ENCODE peak calls at places on chromosome 9, in ten cellular contexts. One of them, this sample, is unnamed.
A peak's percentile ranks its signal among the peaks of the same experiment; 100 is the strongest.

GRCh38 chr9:34010979-34011378 is 37.7 kb downstream of the UBAP2 start:
- DNase-seq in GM23248: peak; percentile 39
- DNase-seq in activated CD4-positive, alpha-beta T cell treated with anti-CD3 and anti-CD28 coated beads for 48 hours: no peak
- DNase-seq in left colon: no peak
- DNase-seq in activated CD8-positive, alpha-beta memory T cell treated with anti-CD3 and anti-CD28 coated beads for 24 hours: no peak
- DNase-seq in activated T-cell treated with anti-CD3 and anti-CD28 coated beads, Interleukin-2, amount 50 U/mL, for 1 hour: no peak
- DNase-seq in NCI-H526 treated with DMSO at 0.1 percent for 48 hours: peak; percentile 28
- DNase-seq in substantia nigra: no peak
- DNase-seq in HEK293T: no peak
- DNase-seq in AG08395: no peak
- DNase-seq in this sample: no peak

GRCh38 chr9:123419721-123420559 is 63.9 kb downstream of the CRB2 start:
- DNase-seq in GM23248: no peak
- DNase-seq in activated CD4-positive, alpha-beta T cell treated with anti-CD3 and anti-CD28 coated beads for 48 hours: no peak
- DNase-seq in left colon: no peak
- DNase-seq in activated CD8-positive, alpha-beta memory T cell treated with anti-CD3 and anti-CD28 coated beads for 24 hours: no peak
- DNase-seq in activated T-cell treated with anti-CD3 and anti-CD28 coated beads, Interleukin-2, amount 50 U/mL, for 1 hour: no peak
- DNase-seq in NCI-H526 treated with DMSO at 0.1 percent for 48 hours: no peak
- DNase-seq in substantia nigra: no peak
- DNase-seq in HEK293T: no peak
- DNase-seq in AG08395: no peak
- DNase-seq in this sample: peak; percentile 35

GRCh38 chr9:127886401-127886972 is 9.0 kb upstream of the AK1 start:
- DNase-seq in GM23248: peak; percentile 30
- DNase-seq in activated CD4-positive, alpha-beta T cell treated with anti-CD3 and anti-CD28 coated beads for 48 hours: no peak
- DNase-seq in left colon: no peak
- DNase-seq in activated CD8-positive, alpha-beta memory T cell treated with anti-CD3 and anti-CD28 coated beads for 24 hours: no peak
- DNase-seq in activated T-cell treated with anti-CD3 and anti-CD28 coated beads, Interleukin-2, amount 50 U/mL, for 1 hour: no peak
- DNase-seq in NCI-H526 treated with DMSO at 0.1 percent for 48 hours: no peak
- DNase-seq in substantia nigra: no peak
- DNase-seq in HEK293T: peak; percentile 43
- DNase-seq in AG08395: no peak
- DNase-seq in this sample: no peak

GRCh38 chr9:133647765-133648469 is 11.8 kb downstream of the DBH start:
- DNase-seq in GM23248: no peak
- DNase-seq in activated CD4-positive, alpha-beta T cell treated with anti-CD3 and anti-CD28 coated beads for 48 hours: no peak
- DNase-seq in left colon: no peak
- DNase-seq in activated CD8-positive, alpha-beta memory T cell treated with anti-CD3 and anti-CD28 coated beads for 24 hours: no peak
- DNase-seq in activated T-cell treated with anti-CD3 and anti-CD28 coated beads, Interleukin-2, amount 50 U/mL, for 1 hour: no peak
- DNase-seq in NCI-H526 treated with DMSO at 0.1 percent for 48 hours: no peak
- DNase-seq in substantia nigra: no peak
- DNase-seq in HEK293T: no peak
- DNase-seq in AG08395: no peak
- DNase-seq in this sample: no peak

GRCh38 chr9:20621553-20622329 is 558 bp downstream of the MLLT3 start:
- DNase-seq in GM23248: peak; percentile 76
- DNase-seq in activated CD4-positive, alpha-beta T cell treated with anti-CD3 and anti-CD28 coated beads for 48 hours: peak; percentile 75
- DNase-seq in left colon: peak; percentile 87
- DNase-seq in activated CD8-positive, alpha-beta memory T cell treated with anti-CD3 and anti-CD28 coated beads for 24 hours: peak; percentile 85
- DNase-seq in activated T-cell treated with anti-CD3 and anti-CD28 coated beads, Interleukin-2, amount 50 U/mL, for 1 hour: peak; percentile 77
- DNase-seq in NCI-H526 treated with DMSO at 0.1 percent for 48 hours: peak; percentile 89
- DNase-seq in substantia nigra: peak; percentile 48
- DNase-seq in HEK293T: peak; percentile 62
- DNase-seq in AG08395: peak; percentile 51
- DNase-seq in this sample: peak; percentile 70

GRCh38 chr9:99185904-99186303 is 35.8 kb downstream of the ALG2 start:
- DNase-seq in GM23248: no peak
- DNase-seq in activated CD4-positive, alpha-beta T cell treated with anti-CD3 and anti-CD28 coated beads for 48 hours: no peak
- DNase-seq in left colon: no peak
- DNase-seq in activated CD8-positive, alpha-beta memory T cell treated with anti-CD3 and anti-CD28 coated beads for 24 hours: no peak
- DNase-seq in activated T-cell treated with anti-CD3 and anti-CD28 coated beads, Interleukin-2, amount 50 U/mL, for 1 hour: no peak
- DNase-seq in NCI-H526 treated with DMSO at 0.1 percent for 48 hours: no peak
- DNase-seq in substantia nigra: no peak
- DNase-seq in HEK293T: no peak
- DNase-seq in AG08395: no peak
- DNase-seq in this sample: no peak

GRCh38 chr9:2210201-2210600 is 195.1 kb downstream of the SMARCA2 start:
- DNase-seq in GM23248: peak; percentile 65
- DNase-seq in activated CD4-positive, alpha-beta T cell treated with anti-CD3 and anti-CD28 coated beads for 48 hours: no peak
- DNase-seq in left colon: no peak
- DNase-seq in activated CD8-positive, alpha-beta memory T cell treated with anti-CD3 and anti-CD28 coated beads for 24 hours: no peak
- DNase-seq in activated T-cell treated with anti-CD3 and anti-CD28 coated beads, Interleukin-2, amount 50 U/mL, for 1 hour: no peak
- DNase-seq in NCI-H526 treated with DMSO at 0.1 percent for 48 hours: no peak
- DNase-seq in substantia nigra: no peak
- DNase-seq in HEK293T: no peak
- DNase-seq in AG08395: no peak
- DNase-seq in this sample: no peak

GRCh38 chr9:104778802-104779201 is 14.9 kb downstream of the NIPSNAP3B start:
- DNase-seq in GM23248: no peak
- DNase-seq in activated CD4-positive, alpha-beta T cell treated with anti-CD3 and anti-CD28 coated beads for 48 hours: no peak
- DNase-seq in left colon: no peak
- DNase-seq in activated CD8-positive, alpha-beta memory T cell treated with anti-CD3 and anti-CD28 coated beads for 24 hours: no peak
- DNase-seq in activated T-cell treated with anti-CD3 and anti-CD28 coated beads, Interleukin-2, amount 50 U/mL, for 1 hour: no peak
- DNase-seq in NCI-H526 treated with DMSO at 0.1 percent for 48 hours: no peak
- DNase-seq in substantia nigra: no peak
- DNase-seq in HEK293T: no peak
- DNase-seq in AG08395: no peak
- DNase-seq in this sample: no peak

GRCh38 chr9:133713960-133714495 is 24.1 kb downstream of the SARDH start:
- DNase-seq in GM23248: no peak
- DNase-seq in activated CD4-positive, alpha-beta T cell treated with anti-CD3 and anti-CD28 coated beads for 48 hours: no peak
- DNase-seq in left colon: no peak
- DNase-seq in activated CD8-positive, alpha-beta memory T cell treated with anti-CD3 and anti-CD28 coated beads for 24 hours: no peak
- DNase-seq in activated T-cell treated with anti-CD3 and anti-CD28 coated beads, Interleukin-2, amount 50 U/mL, for 1 hour: peak; percentile 15
- DNase-seq in NCI-H526 treated with DMSO at 0.1 percent for 48 hours: no peak
- DNase-seq in substantia nigra: no peak
- DNase-seq in HEK293T: no peak
- DNase-seq in AG08395: no peak
- DNase-seq in this sample: no peak

GRCh38 chr9:83327323-83327722 is 210.9 kb downstream of the FRMD3 start:
- DNase-seq in GM23248: peak; percentile 59
- DNase-seq in activated CD4-positive, alpha-beta T cell treated with anti-CD3 and anti-CD28 coated beads for 48 hours: no peak
- DNase-seq in left colon: no peak
- DNase-seq in activated CD8-positive, alpha-beta memory T cell treated with anti-CD3 and anti-CD28 coated beads for 24 hours: no peak
- DNase-seq in activated T-cell treated with anti-CD3 and anti-CD28 coated beads, Interleukin-2, amount 50 U/mL, for 1 hour: no peak
- DNase-seq in NCI-H526 treated with DMSO at 0.1 percent for 48 hours: no peak
- DNase-seq in substantia nigra: no peak
- DNase-seq in HEK293T: no peak
- DNase-seq in AG08395: peak; percentile 49
- DNase-seq in this sample: no peak

GRCh38 chr9:74138182-74138581 is 359.0 kb upstream of the RORB start:
- DNase-seq in GM23248: no peak
- DNase-seq in activated CD4-positive, alpha-beta T cell treated with anti-CD3 and anti-CD28 coated beads for 48 hours: no peak
- DNase-seq in left colon: no peak
- DNase-seq in activated CD8-positive, alpha-beta memory T cell treated with anti-CD3 and anti-CD28 coated beads for 24 hours: no peak
- DNase-seq in activated T-cell treated with anti-CD3 and anti-CD28 coated beads, Interleukin-2, amount 50 U/mL, for 1 hour: no peak
- DNase-seq in NCI-H526 treated with DMSO at 0.1 percent for 48 hours: no peak
- DNase-seq in substantia nigra: no peak
- DNase-seq in HEK293T: no peak
- DNase-seq in AG08395: no peak
- DNase-seq in this sample: no peak

GRCh38 chr9:38109601-38110000 is 40.6 kb upstream of the SHB start:
- DNase-seq in GM23248: no peak
- DNase-seq in activated CD4-positive, alpha-beta T cell treated with anti-CD3 and anti-CD28 coated beads for 48 hours: no peak
- DNase-seq in left colon: no peak
- DNase-seq in activated CD8-positive, alpha-beta memory T cell treated with anti-CD3 and anti-CD28 coated beads for 24 hours: no peak
- DNase-seq in activated T-cell treated with anti-CD3 and anti-CD28 coated beads, Interleukin-2, amount 50 U/mL, for 1 hour: no peak
- DNase-seq in NCI-H526 treated with DMSO at 0.1 percent for 48 hours: no peak
- DNase-seq in substantia nigra: no peak
- DNase-seq in HEK293T: no peak
- DNase-seq in AG08395: no peak
- DNase-seq in this sample: no peak

GRCh38 chr9:83458530-83458929 is 79.7 kb downstream of the FRMD3 start:
- DNase-seq in GM23248: no peak
- DNase-seq in activated CD4-positive, alpha-beta T cell treated with anti-CD3 and anti-CD28 coated beads for 48 hours: no peak
- DNase-seq in left colon: no peak
- DNase-seq in activated CD8-positive, alpha-beta memory T cell treated with anti-CD3 and anti-CD28 coated beads for 24 hours: no peak
- DNase-seq in activated T-cell treated with anti-CD3 and anti-CD28 coated beads, Interleukin-2, amount 50 U/mL, for 1 hour: no peak
- DNase-seq in NCI-H526 treated with DMSO at 0.1 percent for 48 hours: no peak
- DNase-seq in substantia nigra: no peak
- DNase-seq in HEK293T: no peak
- DNase-seq in AG08395: no peak
- DNase-seq in this sample: no peak

GRCh38 chr9:38067611-38067891 is 1.5 kb downstream of the SHB start:
- DNase-seq in GM23248: peak; percentile 61
- DNase-seq in activated CD4-positive, alpha-beta T cell treated with anti-CD3 and anti-CD28 coated beads for 48 hours: no peak
- DNase-seq in left colon: peak; percentile 62
- DNase-seq in activated CD8-positive, alpha-beta memory T cell treated with anti-CD3 and anti-CD28 coated beads for 24 hours: no peak
- DNase-seq in activated T-cell treated with anti-CD3 and anti-CD28 coated beads, Interleukin-2, amount 50 U/mL, for 1 hour: no peak
- DNase-seq in NCI-H526 treated with DMSO at 0.1 percent for 48 hours: no peak
- DNase-seq in substantia nigra: no peak
- DNase-seq in HEK293T: no peak
- DNase-seq in AG08395: no peak
- DNase-seq in this sample: peak; percentile 85

GRCh38 chr9:113472199-113472598 is 8.7 kb downstream of the RGS3 start:
- DNase-seq in GM23248: no peak
- DNase-seq in activated CD4-positive, alpha-beta T cell treated with anti-CD3 and anti-CD28 coated beads for 48 hours: no peak
- DNase-seq in left colon: no peak
- DNase-seq in activated CD8-positive, alpha-beta memory T cell treated with anti-CD3 and anti-CD28 coated beads for 24 hours: no peak
- DNase-seq in activated T-cell treated with anti-CD3 and anti-CD28 coated beads, Interleukin-2, amount 50 U/mL, for 1 hour: no peak
- DNase-seq in NCI-H526 treated with DMSO at 0.1 percent for 48 hours: no peak
- DNase-seq in substantia nigra: no peak
- DNase-seq in HEK293T: no peak
- DNase-seq in AG08395: no peak
- DNase-seq in this sample: no peak

GRCh38 chr9:5851445-5851844 is 18.5 kb upstream of the ERMP1 start:
- DNase-seq in GM23248: peak; percentile 77
- DNase-seq in activated CD4-positive, alpha-beta T cell treated with anti-CD3 and anti-CD28 coated beads for 48 hours: peak; percentile 60
- DNase-seq in left colon: no peak
- DNase-seq in activated CD8-positive, alpha-beta memory T cell treated with anti-CD3 and anti-CD28 coated beads for 24 hours: no peak
- DNase-seq in activated T-cell treated with anti-CD3 and anti-CD28 coated beads, Interleukin-2, amount 50 U/mL, for 1 hour: no peak
- DNase-seq in NCI-H526 treated with DMSO at 0.1 percent for 48 hours: no peak
- DNase-seq in substantia nigra: no peak
- DNase-seq in HEK293T: no peak
- DNase-seq in AG08395: peak; percentile 49
- DNase-seq in this sample: no peak

GRCh38 chr9:76521244-76521673 is 62.3 kb downstream of the GCNT1 start:
- DNase-seq in GM23248: no peak
- DNase-seq in activated CD4-positive, alpha-beta T cell treated with anti-CD3 and anti-CD28 coated beads for 48 hours: no peak
- DNase-seq in left colon: no peak
- DNase-seq in activated CD8-positive, alpha-beta memory T cell treated with anti-CD3 and anti-CD28 coated beads for 24 hours: no peak
- DNase-seq in activated T-cell treated with anti-CD3 and anti-CD28 coated beads, Interleukin-2, amount 50 U/mL, for 1 hour: no peak
- DNase-seq in NCI-H526 treated with DMSO at 0.1 percent for 48 hours: no peak
- DNase-seq in substantia nigra: no peak
- DNase-seq in HEK293T: no peak
- DNase-seq in AG08395: no peak
- DNase-seq in this sample: no peak

GRCh38 chr9:73595036-73595545 is 443.4 kb downstream of the ANXA1 start:
- DNase-seq in GM23248: no peak
- DNase-seq in activated CD4-positive, alpha-beta T cell treated with anti-CD3 and anti-CD28 coated beads for 48 hours: no peak
- DNase-seq in left colon: no peak
- DNase-seq in activated CD8-positive, alpha-beta memory T cell treated with anti-CD3 and anti-CD28 coated beads for 24 hours: no peak
- DNase-seq in activated T-cell treated with anti-CD3 and anti-CD28 coated beads, Interleukin-2, amount 50 U/mL, for 1 hour: no peak
- DNase-seq in NCI-H526 treated with DMSO at 0.1 percent for 48 hours: no peak
- DNase-seq in substantia nigra: no peak
- DNase-seq in HEK293T: no peak
- DNase-seq in AG08395: no peak
- DNase-seq in this sample: no peak

GRCh38 chr9:132237481-132237880 is 75.6 kb downstream of the NTNG2 start:
- DNase-seq in GM23248: peak; percentile 48
- DNase-seq in activated CD4-positive, alpha-beta T cell treated with anti-CD3 and anti-CD28 coated beads for 48 hours: no peak
- DNase-seq in left colon: no peak
- DNase-seq in activated CD8-positive, alpha-beta memory T cell treated with anti-CD3 and anti-CD28 coated beads for 24 hours: no peak
- DNase-seq in activated T-cell treated with anti-CD3 and anti-CD28 coated beads, Interleukin-2, amount 50 U/mL, for 1 hour: no peak
- DNase-seq in NCI-H526 treated with DMSO at 0.1 percent for 48 hours: no peak
- DNase-seq in substantia nigra: no peak
- DNase-seq in HEK293T: no peak
- DNase-seq in AG08395: no peak
- DNase-seq in this sample: no peak

GRCh38 chr9:103530934-103531333 is 535.8 kb downstream of the CYLC2 start:
- DNase-seq in GM23248: no peak
- DNase-seq in activated CD4-positive, alpha-beta T cell treated with anti-CD3 and anti-CD28 coated beads for 48 hours: no peak
- DNase-seq in left colon: no peak
- DNase-seq in activated CD8-positive, alpha-beta memory T cell treated with anti-CD3 and anti-CD28 coated beads for 24 hours: no peak
- DNase-seq in activated T-cell treated with anti-CD3 and anti-CD28 coated beads, Interleukin-2, amount 50 U/mL, for 1 hour: no peak
- DNase-seq in NCI-H526 treated with DMSO at 0.1 percent for 48 hours: no peak
- DNase-seq in substantia nigra: no peak
- DNase-seq in HEK293T: no peak
- DNase-seq in AG08395: no peak
- DNase-seq in this sample: no peak

GRCh38 chr9:123028973-123029372 is 4.5 kb upstream of the GPR21 start:
- DNase-seq in GM23248: no peak
- DNase-seq in activated CD4-positive, alpha-beta T cell treated with anti-CD3 and anti-CD28 coated beads for 48 hours: no peak
- DNase-seq in left colon: no peak
- DNase-seq in activated CD8-positive, alpha-beta memory T cell treated with anti-CD3 and anti-CD28 coated beads for 24 hours: no peak
- DNase-seq in activated T-cell treated with anti-CD3 and anti-CD28 coated beads, Interleukin-2, amount 50 U/mL, for 1 hour: no peak
- DNase-seq in NCI-H526 treated with DMSO at 0.1 percent for 48 hours: no peak
- DNase-seq in substantia nigra: no peak
- DNase-seq in HEK293T: no peak
- DNase-seq in AG08395: no peak
- DNase-seq in this sample: no peak

GRCh38 chr9:82275531-82275930 is 287.0 kb downstream of the SPATA31D1 start:
- DNase-seq in GM23248: peak; percentile 49
- DNase-seq in activated CD4-positive, alpha-beta T cell treated with anti-CD3 and anti-CD28 coated beads for 48 hours: no peak
- DNase-seq in left colon: no peak
- DNase-seq in activated CD8-positive, alpha-beta memory T cell treated with anti-CD3 and anti-CD28 coated beads for 24 hours: no peak
- DNase-seq in activated T-cell treated with anti-CD3 and anti-CD28 coated beads, Interleukin-2, amount 50 U/mL, for 1 hour: no peak
- DNase-seq in NCI-H526 treated with DMSO at 0.1 percent for 48 hours: no peak
- DNase-seq in substantia nigra: no peak
- DNase-seq in HEK293T: no peak
- DNase-seq in AG08395: no peak
- DNase-seq in this sample: no peak

GRCh38 chr9:110731437-110732028 is 62.9 kb downstream of the MUSK start:
- DNase-seq in GM23248: peak; percentile 18
- DNase-seq in activated CD4-positive, alpha-beta T cell treated with anti-CD3 and anti-CD28 coated beads for 48 hours: no peak
- DNase-seq in left colon: no peak
- DNase-seq in activated CD8-positive, alpha-beta memory T cell treated with anti-CD3 and anti-CD28 coated beads for 24 hours: no peak
- DNase-seq in activated T-cell treated with anti-CD3 and anti-CD28 coated beads, Interleukin-2, amount 50 U/mL, for 1 hour: no peak
- DNase-seq in NCI-H526 treated with DMSO at 0.1 percent for 48 hours: no peak
- DNase-seq in substantia nigra: no peak
- DNase-seq in HEK293T: no peak
- DNase-seq in AG08395: no peak
- DNase-seq in this sample: no peak

GRCh38 chr9:79013715-79014610 is 557.8 kb upstream of the TLE4 start:
- DNase-seq in GM23248: peak; percentile 66
- DNase-seq in activated CD4-positive, alpha-beta T cell treated with anti-CD3 and anti-CD28 coated beads for 48 hours: no peak
- DNase-seq in left colon: no peak
- DNase-seq in activated CD8-positive, alpha-beta memory T cell treated with anti-CD3 and anti-CD28 coated beads for 24 hours: no peak
- DNase-seq in activated T-cell treated with anti-CD3 and anti-CD28 coated beads, Interleukin-2, amount 50 U/mL, for 1 hour: no peak
- DNase-seq in NCI-H526 treated with DMSO at 0.1 percent for 48 hours: no peak
- DNase-seq in substantia nigra: no peak
- DNase-seq in HEK293T: no peak
- DNase-seq in AG08395: peak; percentile 51
- DNase-seq in this sample: no peak

GRCh38 chr9:21933865-21934264 is 60.3 kb downstream of the CDKN2A start:
- DNase-seq in GM23248: peak; percentile 74
- DNase-seq in activated CD4-positive, alpha-beta T cell treated with anti-CD3 and anti-CD28 coated beads for 48 hours: no peak
- DNase-seq in left colon: no peak
- DNase-seq in activated CD8-positive, alpha-beta memory T cell treated with anti-CD3 and anti-CD28 coated beads for 24 hours: no peak
- DNase-seq in activated T-cell treated with anti-CD3 and anti-CD28 coated beads, Interleukin-2, amount 50 U/mL, for 1 hour: no peak
- DNase-seq in NCI-H526 treated with DMSO at 0.1 percent for 48 hours: no peak
- DNase-seq in substantia nigra: no peak
- DNase-seq in HEK293T: no peak
- DNase-seq in AG08395: no peak
- DNase-seq in this sample: no peak

GRCh38 chr9:30584559-30584958 is 1799.9 kb upstream of the ACO1 start:
- DNase-seq in GM23248: no peak
- DNase-seq in activated CD4-positive, alpha-beta T cell treated with anti-CD3 and anti-CD28 coated beads for 48 hours: no peak
- DNase-seq in left colon: no peak
- DNase-seq in activated CD8-positive, alpha-beta memory T cell treated with anti-CD3 and anti-CD28 coated beads for 24 hours: no peak
- DNase-seq in activated T-cell treated with anti-CD3 and anti-CD28 coated beads, Interleukin-2, amount 50 U/mL, for 1 hour: no peak
- DNase-seq in NCI-H526 treated with DMSO at 0.1 percent for 48 hours: no peak
- DNase-seq in substantia nigra: no peak
- DNase-seq in HEK293T: no peak
- DNase-seq in AG08395: no peak
- DNase-seq in this sample: no peak

GRCh38 chr9:123074627-123075026 is 41.2 kb downstream of the GPR21 start:
- DNase-seq in GM23248: no peak
- DNase-seq in activated CD4-positive, alpha-beta T cell treated with anti-CD3 and anti-CD28 coated beads for 48 hours: no peak
- DNase-seq in left colon: no peak
- DNase-seq in activated CD8-positive, alpha-beta memory T cell treated with anti-CD3 and anti-CD28 coated beads for 24 hours: no peak
- DNase-seq in activated T-cell treated with anti-CD3 and anti-CD28 coated beads, Interleukin-2, amount 50 U/mL, for 1 hour: no peak
- DNase-seq in NCI-H526 treated with DMSO at 0.1 percent for 48 hours: no peak
- DNase-seq in substantia nigra: no peak
- DNase-seq in HEK293T: no peak
- DNase-seq in AG08395: no peak
- DNase-seq in this sample: no peak

GRCh38 chr9:10876333-10876732 is 263.5 kb upstream of the PTPRD start:
- DNase-seq in GM23248: no peak
- DNase-seq in activated CD4-positive, alpha-beta T cell treated with anti-CD3 and anti-CD28 coated beads for 48 hours: no peak
- DNase-seq in left colon: no peak
- DNase-seq in activated CD8-positive, alpha-beta memory T cell treated with anti-CD3 and anti-CD28 coated beads for 24 hours: no peak
- DNase-seq in activated T-cell treated with anti-CD3 and anti-CD28 coated beads, Interleukin-2, amount 50 U/mL, for 1 hour: no peak
- DNase-seq in NCI-H526 treated with DMSO at 0.1 percent for 48 hours: no peak
- DNase-seq in substantia nigra: no peak
- DNase-seq in HEK293T: no peak
- DNase-seq in AG08395: no peak
- DNase-seq in this sample: no peak